ENCODE peak calls at places on chromosomes 4 and X, in six cellular contexts. I, J, K, O, B and G are unnamed samples.

GRCh38 chr4:124918559-124919122 is 206.1 kb upstream of the ANKRD50 start:
- DNase-seq in O (no peak), B (no peak), K (no peak), I (no peak), J (no peak), G (no peak)

GRCh38 chr4:92163348-92163747 is 140.4 kb upstream of the GRID2 start:
- DNase-seq in K (no peak), J (no peak), I (no peak), B (no peak), O (no peak), G (no peak)

GRCh38 chrX:50697691-50698090 is 116.3 kb downstream of the SHROOM4 start:
- DNase-seq in J (no peak), B (no peak), I (no peak), K (no peak), O (peak; percentile 86), G (no peak)

GRCh38 chr4:98626350-98626749 is 32.1 kb downstream of the TSPAN5 start:
- DNase-seq in J (peak; percentile 18), I (no peak), B (no peak), O (peak; percentile 96), K (no peak), G (no peak)

GRCh38 chrX:27893211-27893610 is 85.4 kb downstream of the MAGEB10 start:
- DNase-seq in B (no peak), I (no peak), K (no peak), O (no peak), J (no peak), G (no peak)

GRCh38 chrX:71533850-71534515 is 1.1 kb downstream of the OGT start:
- DNase-seq in J (peak; percentile 30), I (peak; percentile 49), K (peak; percentile 44), O (peak; percentile 40), B (peak; percentile 84), G (peak; percentile 65)

GRCh38 chr4:183430317-183430986 is 14.0 kb upstream of the CDKN2AIP start:
- DNase-seq in O (no peak), K (peak; percentile 6), I (peak; percentile 58), J (no peak), B (peak; percentile 58), G (peak; percentile 51)

GRCh38 chr4:22668702-22669101 is 24.0 kb upstream of the GBA3 start:
- DNase-seq in I (no peak), K (no peak), J (no peak), O (no peak), B (no peak), G (no peak)

DNA sequence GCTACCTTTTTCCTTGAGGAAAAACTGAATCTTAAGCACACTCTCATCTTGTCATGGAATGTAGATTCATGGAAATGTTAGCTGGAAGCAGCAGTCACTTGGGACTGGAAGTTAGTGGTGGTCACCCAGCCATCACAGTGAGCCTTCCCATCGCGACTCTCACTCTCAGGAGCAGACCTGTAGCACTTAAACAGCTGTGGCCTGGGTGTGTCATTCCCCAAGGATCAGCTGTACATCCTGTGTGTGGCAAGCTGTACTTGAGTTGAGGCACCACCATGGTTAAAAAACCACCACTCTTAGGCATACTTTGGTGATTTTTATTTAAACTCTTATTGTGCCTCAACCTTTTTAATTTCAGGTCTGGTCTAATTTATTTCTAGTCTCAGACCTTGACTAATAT is 46.7 kb downstream of the JADE1 start:
- DNase-seq in I (peak; percentile 23), O (no peak), K (no peak), B (no peak), J (no peak), G (no peak)
- H3K36me3 ChIP-seq in I (peaks cover 69% of the 10 kb centered on the region), O (peaks cover 54% of the 10 kb centered on the region), K (peaks cover 46% of the 10 kb centered on the region), B (peaks cover 99% of the 10 kb centered on the region), J (peaks cover 86% of the 10 kb centered on the region), G (peaks cover 48% of the 10 kb centered on the region)

GRCh38 chr4:157223446-157223845 is 2.9 kb downstream of the GRIA2 start:
- DNase-seq in K (no peak), O (no peak), I (no peak), J (no peak), B (no peak), G (no peak)
- H3K36me3 ChIP-seq in K (no peaks in the 10 kb centered on the region), O (no peaks in the 10 kb centered on the region), I (no peaks in the 10 kb centered on the region), J (no peaks in the 10 kb centered on the region), B (no peaks in the 10 kb centered on the region), G (no peaks in the 10 kb centered on the region)

DNA sequence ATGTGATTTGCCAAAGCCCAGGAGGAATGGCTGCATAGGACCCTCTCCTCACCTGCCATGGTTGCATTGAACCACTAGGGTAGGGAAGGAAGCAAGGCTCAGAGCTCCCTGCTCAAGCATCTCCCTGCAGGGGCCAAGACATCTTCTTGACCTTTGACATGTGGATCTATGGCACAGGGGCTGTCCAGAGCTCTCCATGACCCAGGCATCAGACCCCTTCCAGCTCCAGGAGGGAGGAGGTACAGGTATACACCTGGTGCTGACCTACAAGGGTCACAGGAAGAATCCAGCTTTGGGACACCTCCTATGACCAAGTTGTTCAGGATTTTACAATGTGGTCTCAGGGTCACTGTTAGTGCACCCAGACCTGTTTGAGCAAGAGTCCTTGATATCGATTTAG is 23.2 kb upstream of the ASMTL start:
- DNase-seq in O (no peak), K (no peak), B (peak; percentile 17), J (no peak), I (peak; percentile 16), G (no peak)
- H3K36me3 ChIP-seq in O (no peaks in the 10 kb centered on the region), K (peaks cover 8% of the 10 kb centered on the region), B (peaks cover 6% of the 10 kb centered on the region), J (no peaks in the 10 kb centered on the region), I (no peaks in the 10 kb centered on the region), G (peaks cover 7% of the 10 kb centered on the region)

DNA sequence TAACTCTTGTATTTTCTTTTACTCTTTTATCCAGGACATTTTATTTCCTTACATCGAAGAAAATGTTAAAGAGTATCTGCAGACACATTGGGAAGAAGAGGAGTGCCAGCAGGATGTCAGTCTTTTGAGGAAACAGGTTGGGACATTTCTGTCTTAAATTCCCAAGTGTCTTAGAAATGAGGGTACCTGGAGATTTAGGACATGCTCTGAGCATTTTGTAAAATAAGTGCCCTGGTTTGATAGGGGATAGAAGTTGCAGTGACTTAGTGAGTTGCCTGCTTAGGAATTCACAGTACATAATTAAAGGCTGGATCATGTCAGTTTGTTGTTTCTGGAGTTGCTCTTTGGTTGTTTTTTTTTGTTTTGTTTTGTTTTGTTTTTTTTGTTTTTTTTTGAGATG is 17.5 kb downstream of the ENOPH1 start:
- DNase-seq in J (no peak), I (no peak), B (no peak), K (no peak), O (no peak), G (no peak)
- H3K36me3 ChIP-seq in J (peaks cover 40% of the 10 kb centered on the region), I (peaks cover 15% of the 10 kb centered on the region), B (peaks cover 64% of the 10 kb centered on the region), K (peaks cover 25% of the 10 kb centered on the region), O (peaks cover 11% of the 10 kb centered on the region), G (peaks cover 37% of the 10 kb centered on the region)

DNA sequence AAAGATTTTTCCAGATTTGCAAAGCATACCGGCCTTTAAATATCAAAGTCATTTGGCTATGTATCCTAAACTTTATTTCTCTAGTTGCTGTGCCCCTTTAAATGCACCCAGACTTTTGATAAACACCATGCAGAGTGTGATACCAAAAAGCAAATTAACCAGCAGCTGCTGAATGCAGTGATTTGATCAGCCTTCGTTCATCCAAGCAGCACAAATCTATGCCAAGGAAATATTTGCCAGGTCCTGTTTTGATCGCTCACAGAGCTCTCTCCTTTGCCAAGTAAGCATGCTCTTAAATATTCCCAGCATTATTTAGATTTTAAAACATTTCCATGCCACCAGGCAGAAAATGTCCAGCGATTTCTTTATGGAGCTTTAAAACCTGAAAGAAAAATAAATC is 35.8 kb downstream of the BTC start:
- DNase-seq in K (no peak), I (no peak), B (no peak), J (no peak), O (no peak), G (no peak)
- H3K36me3 ChIP-seq in K (no peaks in the 10 kb centered on the region), I (no peaks in the 10 kb centered on the region), B (no peaks in the 10 kb centered on the region), J (no peaks in the 10 kb centered on the region), O (no peaks in the 10 kb centered on the region), G (no peaks in the 10 kb centered on the region)

GRCh38 chr4:3183008-3183407 is 66.0 kb upstream of the MSANTD1 start:
- DNase-seq in J (no peak), B (no peak), I (no peak), O (no peak), K (no peak), G (no peak)

GRCh38 chr4:3188118-3188517 is 60.8 kb upstream of the MSANTD1 start:
- DNase-seq in K (no peak), B (no peak), I (no peak), O (no peak), J (no peak), G (no peak)

GRCh38 chr4:3186609-3187008 is 62.4 kb upstream of the MSANTD1 start:
- DNase-seq in I (no peak), B (no peak), O (peak; percentile 79), K (no peak), J (no peak), G (no peak)

GRCh38 chr4:3189459-3189858 is 59.5 kb upstream of the MSANTD1 start:
- DNase-seq in K (no peak), O (no peak), J (no peak), I (no peak), B (no peak), G (no peak)

DNA sequence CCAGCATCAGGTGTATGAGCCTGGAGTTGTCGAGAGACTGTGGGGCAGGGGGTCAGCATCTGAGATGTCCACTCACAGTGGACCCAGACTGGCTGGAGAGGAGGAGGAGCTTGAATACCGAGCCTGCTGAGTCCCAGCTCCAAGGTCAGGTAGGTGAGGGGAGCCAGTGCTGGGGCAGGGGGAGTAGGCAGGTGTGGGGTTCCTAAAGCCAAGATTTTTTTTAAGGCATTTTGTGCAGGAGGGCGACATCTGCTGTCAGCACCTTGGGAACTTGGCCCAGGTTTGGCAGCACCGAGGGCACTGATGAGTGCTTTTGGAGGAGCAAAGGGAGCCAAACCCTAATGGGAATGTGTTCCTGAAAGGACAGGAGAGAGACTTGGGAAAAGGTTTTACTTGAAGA is 64.2 kb upstream of the MSANTD1 start:
- DNase-seq in I (no peak), K (no peak), O (no peak), J (no peak), B (no peak), G (no peak)
- H3K36me3 ChIP-seq in I (peaks cover 21% of the 10 kb centered on the region), K (peaks cover 43% of the 10 kb centered on the region), O (peaks cover 34% of the 10 kb centered on the region), J (peaks cover 93% of the 10 kb centered on the region), B (peaks cover 100% of the 10 kb centered on the region), G (peaks cover 43% of the 10 kb centered on the region)

GRCh38 chrX:131779313-131779712 is 235.4 kb downstream of the OR13H1 start:
- DNase-seq in J (no peak), K (no peak), B (no peak), I (no peak), O (no peak), G (no peak)

GRCh38 chrX:131778269-131779218 is 234.7 kb downstream of the OR13H1 start:
- DNase-seq in I (no peak), O (peak; percentile 40), B (no peak), J (no peak), K (no peak), G (peak; percentile 83)

GRCh38 chrX:131789664-131790063 is 233.4 kb upstream of the STK26 start:
- DNase-seq in B (no peak), I (no peak), J (no peak), O (no peak), K (no peak), G (no peak)

GRCh38 chrX:131783555-131784338 is 239.4 kb upstream of the STK26 start:
- DNase-seq in B (no peak), J (no peak), I (no peak), K (no peak), O (peak; percentile 64), G (peak; percentile 88)
- H3K36me3 ChIP-seq in B (no peaks in the 10 kb centered on the region), J (no peaks in the 10 kb centered on the region), I (peaks cover 7% of the 10 kb centered on the region), K (no peaks in the 10 kb centered on the region), O (no peaks in the 10 kb centered on the region), G (no peaks in the 10 kb centered on the region)

DNA sequence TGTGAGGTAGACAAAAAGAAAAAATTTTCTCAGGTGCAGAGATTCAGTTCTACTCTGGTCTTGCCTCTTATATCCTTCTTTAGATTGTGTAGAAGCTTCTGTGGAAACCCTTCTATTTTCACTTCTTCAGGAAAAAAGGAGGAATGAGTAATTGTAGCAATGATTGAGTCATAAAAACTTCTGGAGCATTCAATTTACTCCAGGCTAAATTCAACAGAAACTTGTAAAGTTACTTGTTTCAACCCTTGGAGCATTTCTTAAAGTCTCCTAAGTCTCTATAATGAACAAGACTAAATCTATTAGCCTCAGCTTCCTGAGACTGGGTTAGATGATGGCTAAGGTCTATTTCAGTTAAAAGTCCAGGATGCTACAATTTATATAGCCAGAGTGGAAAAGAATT is 29.9 kb downstream of the BOD1L1 start:
- DNase-seq in I (no peak), B (no peak), J (no peak), O (no peak), K (no peak), G (no peak)
- H3K36me3 ChIP-seq in I (peaks cover 3% of the 10 kb centered on the region), B (peaks cover 99% of the 10 kb centered on the region), J (peaks cover 81% of the 10 kb centered on the region), O (peaks cover 30% of the 10 kb centered on the region), K (peaks cover 33% of the 10 kb centered on the region), G (peaks cover 59% of the 10 kb centered on the region)